ENCODE peak calls at places on chromosomes 11 and 22, in seven cellular contexts. One of them, this sample, is unnamed.

GRCh38 chr11:67099841-67100324 is 19.2 kb upstream of the KDM2A start:
- DNase-seq in activated naive CD4-positive, alpha-beta T cell treated with Interleukin-2 at 50 U/mL for 16 hours: no peak
- DNase-seq in type B pancreatic cell: no peak
- DNase-seq in stimulated activated CD4-positive, alpha-beta T cell treated with anti-CD3 and anti-CD28 coated beads, Interleukin-2, amount 100 ng/mL, for 48 hours: no peak
- DNase-seq in HFFc6: no peak
- DNase-seq in H54: no peak
- DNase-seq in NCI-H1105: no peak
- DNase-seq in this sample: no peak

GRCh38 chr11:30092518-30092917 is 75.7 kb upstream of the KCNA4 start:
- DNase-seq in activated naive CD4-positive, alpha-beta T cell treated with Interleukin-2 at 50 U/mL for 16 hours: no peak
- DNase-seq in H54: no peak
- DNase-seq in stimulated activated CD4-positive, alpha-beta T cell treated with anti-CD3 and anti-CD28 coated beads, Interleukin-2, amount 100 ng/mL, for 48 hours: no peak
- DNase-seq in type B pancreatic cell: no peak
- DNase-seq in HFFc6: no peak
- DNase-seq in NCI-H1105: no peak
- DNase-seq in this sample: no peak

GRCh38 chr11:116379185-116379828 is 393.5 kb downstream of the BUD13 start:
- DNase-seq in activated naive CD4-positive, alpha-beta T cell treated with Interleukin-2 at 50 U/mL for 16 hours: no peak
- DNase-seq in NCI-H1105: no peak
- DNase-seq in stimulated activated CD4-positive, alpha-beta T cell treated with anti-CD3 and anti-CD28 coated beads, Interleukin-2, amount 100 ng/mL, for 48 hours: peak
- DNase-seq in type B pancreatic cell: no peak
- DNase-seq in H54: no peak
- DNase-seq in HFFc6: no peak
- DNase-seq in this sample: no peak

GRCh38 chr22:19721486-19722172 is 1.7 kb upstream of the GP1BB start:
- DNase-seq in type B pancreatic cell: no peak
- DNase-seq in H54: no peak
- DNase-seq in HFFc6: no peak
- DNase-seq in NCI-H1105: no peak
- DNase-seq in activated naive CD4-positive, alpha-beta T cell treated with Interleukin-2 at 50 U/mL for 16 hours: no peak
- DNase-seq in stimulated activated CD4-positive, alpha-beta T cell treated with anti-CD3 and anti-CD28 coated beads, Interleukin-2, amount 100 ng/mL, for 48 hours: no peak
- DNase-seq in this sample: no peak

GRCh38 chr22:38176170-38176741 is 5.4 kb downstream of the PLA2G6 start:
- DNase-seq in type B pancreatic cell: no peak
- DNase-seq in HFFc6: peak
- DNase-seq in stimulated activated CD4-positive, alpha-beta T cell treated with anti-CD3 and anti-CD28 coated beads, Interleukin-2, amount 100 ng/mL, for 48 hours: peak
- DNase-seq in activated naive CD4-positive, alpha-beta T cell treated with Interleukin-2 at 50 U/mL for 16 hours: peak
- DNase-seq in NCI-H1105: no peak
- DNase-seq in H54: no peak
- DNase-seq in this sample: no peak

GRCh38 chr11:41461057-41461681 is 1.7 kb upstream of the LRRC4C start:
- DNase-seq in H54: no peak
- DNase-seq in NCI-H1105: peak
- DNase-seq in type B pancreatic cell: no peak
- DNase-seq in HFFc6: no peak
- DNase-seq in stimulated activated CD4-positive, alpha-beta T cell treated with anti-CD3 and anti-CD28 coated beads, Interleukin-2, amount 100 ng/mL, for 48 hours: no peak
- DNase-seq in activated naive CD4-positive, alpha-beta T cell treated with Interleukin-2 at 50 U/mL for 16 hours: no peak
- DNase-seq in this sample: no peak

GRCh38 chr22:37999236-37999635 is 14.9 kb upstream of the SOX10 start:
- DNase-seq in HFFc6: no peak
- DNase-seq in H54: no peak
- DNase-seq in type B pancreatic cell: no peak
- DNase-seq in stimulated activated CD4-positive, alpha-beta T cell treated with anti-CD3 and anti-CD28 coated beads, Interleukin-2, amount 100 ng/mL, for 48 hours: no peak
- DNase-seq in activated naive CD4-positive, alpha-beta T cell treated with Interleukin-2 at 50 U/mL for 16 hours: no peak
- DNase-seq in NCI-H1105: no peak
- DNase-seq in this sample: no peak

GRCh38 chr11:45580399-45580798 is 85.0 kb downstream of the CHST1 start:
- DNase-seq in stimulated activated CD4-positive, alpha-beta T cell treated with anti-CD3 and anti-CD28 coated beads, Interleukin-2, amount 100 ng/mL, for 48 hours: no peak
- DNase-seq in HFFc6: no peak
- DNase-seq in activated naive CD4-positive, alpha-beta T cell treated with Interleukin-2 at 50 U/mL for 16 hours: no peak
- DNase-seq in NCI-H1105: no peak
- DNase-seq in H54: no peak
- DNase-seq in type B pancreatic cell: no peak
- DNase-seq in this sample: no peak

GRCh38 chr11:39374963-39375698 is 2084.3 kb downstream of the LRRC4C start:
- DNase-seq in HFFc6: peak
- DNase-seq in type B pancreatic cell: no peak
- DNase-seq in stimulated activated CD4-positive, alpha-beta T cell treated with anti-CD3 and anti-CD28 coated beads, Interleukin-2, amount 100 ng/mL, for 48 hours: peak
- DNase-seq in H54: no peak
- DNase-seq in NCI-H1105: peak
- DNase-seq in activated naive CD4-positive, alpha-beta T cell treated with Interleukin-2 at 50 U/mL for 16 hours: no peak
- DNase-seq in this sample: no peak

GRCh38 chr11:72951193-72951592 is 137.0 kb downstream of the ATG16L2 start:
- DNase-seq in activated naive CD4-positive, alpha-beta T cell treated with Interleukin-2 at 50 U/mL for 16 hours: no peak
- DNase-seq in HFFc6: no peak
- DNase-seq in NCI-H1105: no peak
- DNase-seq in type B pancreatic cell: no peak
- DNase-seq in stimulated activated CD4-positive, alpha-beta T cell treated with anti-CD3 and anti-CD28 coated beads, Interleukin-2, amount 100 ng/mL, for 48 hours: no peak
- DNase-seq in H54: no peak
- DNase-seq in this sample: no peak

GRCh38 chr22:36864454-36865215 is 3.8 kb downstream of the NCF4 start:
- DNase-seq in activated naive CD4-positive, alpha-beta T cell treated with Interleukin-2 at 50 U/mL for 16 hours: no peak
- DNase-seq in stimulated activated CD4-positive, alpha-beta T cell treated with anti-CD3 and anti-CD28 coated beads, Interleukin-2, amount 100 ng/mL, for 48 hours: no peak
- DNase-seq in NCI-H1105: no peak
- DNase-seq in type B pancreatic cell: no peak
- DNase-seq in HFFc6: no peak
- DNase-seq in H54: no peak
- DNase-seq in this sample: no peak

GRCh38 chr11:16933756-16934603 is 80.2 kb downstream of the PLEKHA7 start:
- DNase-seq in type B pancreatic cell: no peak
- DNase-seq in stimulated activated CD4-positive, alpha-beta T cell treated with anti-CD3 and anti-CD28 coated beads, Interleukin-2, amount 100 ng/mL, for 48 hours: no peak
- DNase-seq in activated naive CD4-positive, alpha-beta T cell treated with Interleukin-2 at 50 U/mL for 16 hours: no peak
- DNase-seq in HFFc6: no peak
- DNase-seq in H54: no peak
- DNase-seq in NCI-H1105: no peak
- DNase-seq in this sample: no peak

GRCh38 chr11:72741429-72741833 is 10.8 kb downstream of the ARAP1 start:
- DNase-seq in NCI-H1105: no peak
- DNase-seq in HFFc6: no peak
- DNase-seq in stimulated activated CD4-positive, alpha-beta T cell treated with anti-CD3 and anti-CD28 coated beads, Interleukin-2, amount 100 ng/mL, for 48 hours: no peak
- DNase-seq in activated naive CD4-positive, alpha-beta T cell treated with Interleukin-2 at 50 U/mL for 16 hours: no peak
- DNase-seq in H54: no peak
- DNase-seq in type B pancreatic cell: no peak
- DNase-seq in this sample: no peak

GRCh38 chr11:76601272-76601671 is 69.3 kb downstream of the LRRC32 start:
- DNase-seq in HFFc6: no peak
- DNase-seq in NCI-H1105: no peak
- DNase-seq in stimulated activated CD4-positive, alpha-beta T cell treated with anti-CD3 and anti-CD28 coated beads, Interleukin-2, amount 100 ng/mL, for 48 hours: no peak
- DNase-seq in activated naive CD4-positive, alpha-beta T cell treated with Interleukin-2 at 50 U/mL for 16 hours: no peak
- DNase-seq in type B pancreatic cell: no peak
- DNase-seq in H54: no peak
- DNase-seq in this sample: no peak

GRCh38 chr11:123011510-123011909 is 29.9 kb upstream of the BSX start:
- DNase-seq in stimulated activated CD4-positive, alpha-beta T cell treated with anti-CD3 and anti-CD28 coated beads, Interleukin-2, amount 100 ng/mL, for 48 hours: no peak
- DNase-seq in activated naive CD4-positive, alpha-beta T cell treated with Interleukin-2 at 50 U/mL for 16 hours: no peak
- DNase-seq in HFFc6: no peak
- DNase-seq in H54: no peak
- DNase-seq in NCI-H1105: no peak
- DNase-seq in type B pancreatic cell: no peak
- DNase-seq in this sample: no peak

GRCh38 chr11:111694851-111695250 is 71.3 kb downstream of the PPP2R1B start:
- DNase-seq in stimulated activated CD4-positive, alpha-beta T cell treated with anti-CD3 and anti-CD28 coated beads, Interleukin-2, amount 100 ng/mL, for 48 hours: no peak
- DNase-seq in HFFc6: no peak
- DNase-seq in NCI-H1105: no peak
- DNase-seq in H54: no peak
- DNase-seq in activated naive CD4-positive, alpha-beta T cell treated with Interleukin-2 at 50 U/mL for 16 hours: no peak
- DNase-seq in type B pancreatic cell: no peak
- DNase-seq in this sample: no peak

GRCh38 chr11:102234779-102235439 is 82.4 kb upstream of the BIRC3 start:
- DNase-seq in activated naive CD4-positive, alpha-beta T cell treated with Interleukin-2 at 50 U/mL for 16 hours: no peak
- DNase-seq in type B pancreatic cell: no peak
- DNase-seq in H54: no peak
- DNase-seq in NCI-H1105: no peak
- DNase-seq in HFFc6: no peak
- DNase-seq in stimulated activated CD4-positive, alpha-beta T cell treated with anti-CD3 and anti-CD28 coated beads, Interleukin-2, amount 100 ng/mL, for 48 hours: no peak
- DNase-seq in this sample: no peak

GRCh38 chr11:92140021-92140420 is 84.6 kb upstream of the FAT3 start:
- DNase-seq in activated naive CD4-positive, alpha-beta T cell treated with Interleukin-2 at 50 U/mL for 16 hours: no peak
- DNase-seq in type B pancreatic cell: no peak
- DNase-seq in HFFc6: no peak
- DNase-seq in H54: no peak
- DNase-seq in NCI-H1105: no peak
- DNase-seq in stimulated activated CD4-positive, alpha-beta T cell treated with anti-CD3 and anti-CD28 coated beads, Interleukin-2, amount 100 ng/mL, for 48 hours: no peak
- DNase-seq in this sample: no peak

GRCh38 chr11:73114110-73114834 is 27.8 kb downstream of the FCHSD2 start:
- DNase-seq in HFFc6: no peak
- DNase-seq in type B pancreatic cell: no peak
- DNase-seq in stimulated activated CD4-positive, alpha-beta T cell treated with anti-CD3 and anti-CD28 coated beads, Interleukin-2, amount 100 ng/mL, for 48 hours: no peak
- DNase-seq in NCI-H1105: no peak
- DNase-seq in H54: no peak
- DNase-seq in activated naive CD4-positive, alpha-beta T cell treated with Interleukin-2 at 50 U/mL for 16 hours: no peak
- DNase-seq in this sample: no peak

GRCh38 chr11:130070109-130070828 is 575 bp downstream of the APLP2 start:
- DNase-seq in type B pancreatic cell: peak
- DNase-seq in NCI-H1105: peak
- DNase-seq in HFFc6: peak
- DNase-seq in activated naive CD4-positive, alpha-beta T cell treated with Interleukin-2 at 50 U/mL for 16 hours: peak
- DNase-seq in H54: no peak
- DNase-seq in stimulated activated CD4-positive, alpha-beta T cell treated with anti-CD3 and anti-CD28 coated beads, Interleukin-2, amount 100 ng/mL, for 48 hours: peak
- DNase-seq in this sample: peak

GRCh38 chr11:118911880-118912741 is 13.6 kb downstream of the BCL9L start:
- DNase-seq in NCI-H1105: no peak
- DNase-seq in HFFc6: peak
- DNase-seq in stimulated activated CD4-positive, alpha-beta T cell treated with anti-CD3 and anti-CD28 coated beads, Interleukin-2, amount 100 ng/mL, for 48 hours: peak
- DNase-seq in H54: no peak
- DNase-seq in activated naive CD4-positive, alpha-beta T cell treated with Interleukin-2 at 50 U/mL for 16 hours: peak
- DNase-seq in type B pancreatic cell: peak
- DNase-seq in this sample: no peak

GRCh38 chr11:34234086-34234740 is 123.6 kb downstream of the ABTB2 start:
- DNase-seq in H54: peak
- DNase-seq in stimulated activated CD4-positive, alpha-beta T cell treated with anti-CD3 and anti-CD28 coated beads, Interleukin-2, amount 100 ng/mL, for 48 hours: peak
- DNase-seq in NCI-H1105: no peak
- DNase-seq in HFFc6: peak
- DNase-seq in type B pancreatic cell: no peak
- DNase-seq in activated naive CD4-positive, alpha-beta T cell treated with Interleukin-2 at 50 U/mL for 16 hours: peak
- DNase-seq in this sample: peak

GRCh38 chr11:75946531-75947530 is 131.8 kb downstream of the UVRAG start:
- DNase-seq in activated naive CD4-positive, alpha-beta T cell treated with Interleukin-2 at 50 U/mL for 16 hours: no peak
- DNase-seq in stimulated activated CD4-positive, alpha-beta T cell treated with anti-CD3 and anti-CD28 coated beads, Interleukin-2, amount 100 ng/mL, for 48 hours: no peak
- DNase-seq in HFFc6: peak
- DNase-seq in H54: no peak
- DNase-seq in NCI-H1105: no peak
- DNase-seq in type B pancreatic cell: no peak
- DNase-seq in this sample: no peak

GRCh38 chr11:125069008-125069407 is 5.9 kb downstream of the SLC37A2 start:
- DNase-seq in H54: no peak
- DNase-seq in stimulated activated CD4-positive, alpha-beta T cell treated with anti-CD3 and anti-CD28 coated beads, Interleukin-2, amount 100 ng/mL, for 48 hours: no peak
- DNase-seq in NCI-H1105: no peak
- DNase-seq in type B pancreatic cell: no peak
- DNase-seq in activated naive CD4-positive, alpha-beta T cell treated with Interleukin-2 at 50 U/mL for 16 hours: no peak
- DNase-seq in HFFc6: no peak
- DNase-seq in this sample: no peak